ENCODE peak calls at places on chromosomes 12 and 14, in four cellular contexts. A, D, R and W are unnamed samples.

GRCh38 chr12:113461666-113462065 is 10.0 kb downstream of the LHX5 start:
- DNase-seq in A (no peak), D (no peak), R (no peak), W (peak)

GRCh38 chr14:76770521-76771431 is 9.5 kb downstream of the VASH1 start:
- DNase-seq in A (no peak), D (no peak), R (no peak), W (no peak)

GRCh38 chr14:52348796-52349195 is 34.7 kb downstream of the PTGER2 start:
- DNase-seq in A (peak), D (no peak), R (no peak), W (peak)

GRCh38 chr12:121578230-121579189 is 2.3 kb downstream of the KDM2B start:
- DNase-seq in A (no peak), D (peak), R (no peak), W (peak)

GRCh38 chr14:103315368-103315911 is 18.6 kb upstream of the EIF5 start:
- DNase-seq in A (no peak), D (no peak), R (no peak), W (peak)

GRCh38 chr14:32185097-32185496 is 16.7 kb upstream of the RNU6-7 start:
- DNase-seq in A (no peak), D (no peak), R (no peak), W (no peak)

GRCh38 chr12:39892146-39892545 is 213.7 kb downstream of the SLC2A13 start:
- DNase-seq in A (no peak), D (no peak), R (no peak), W (no peak)

GRCh38 chr14:94026886-94027469 is 838 bp downstream of the OTUB2 start:
- DNase-seq in A (no peak), D (no peak), R (no peak), W (no peak)

GRCh38 chr12:123387508-123388217 is 3.7 kb downstream of the KMT5A start:
- DNase-seq in A (no peak), D (no peak), R (no peak), W (peak)

GRCh38 chr12:109972821-109973220 is 23.3 kb downstream of the GIT2 start:
- DNase-seq in A (no peak), D (no peak), R (no peak), W (no peak)

GRCh38 chr12:55019784-55020183 is at the start of gene NEUROD4:
- DNase-seq in A (peak), D (no peak), R (no peak), W (peak)

GRCh38 chr12:130335517-130336392 is 1.9 kb upstream of the PIWIL1 start:
- DNase-seq in A (peak), D (no peak), R (no peak), W (peak)

GRCh38 chr12:121711925-121712461 is 559 bp upstream of the TMEM120B start:
- DNase-seq in A (no peak), D (no peak), R (no peak), W (no peak)

GRCh38 chr14:78399316-78399889 is 229.2 kb downstream of the NRXN3 start:
- DNase-seq in A (peak), D (no peak), R (no peak), W (peak)

GRCh38 chr12:65731771-65732170 is 92.5 kb upstream of the HMGA2 start:
- DNase-seq in A (no peak), D (no peak), R (no peak), W (no peak)

GRCh38 chr12:55696796-55697462 is 10.8 kb downstream of the ITGA7 start:
- DNase-seq in A (no peak), D (no peak), R (no peak), W (no peak)

GRCh38 chr12:46491548-46491947 is 119.0 kb upstream of the SLC38A2 start:
- DNase-seq in A (no peak), D (no peak), R (no peak), W (no peak)

GRCh38 chr12:21169878-21170472 is 39.0 kb downstream of the SLCO1B1 start:
- DNase-seq in A (peak), D (no peak), R (no peak), W (peak)

GRCh38 chr14:56333361-56334279 is 215.4 kb downstream of the PELI2 start:
- DNase-seq in A (peak), D (no peak), R (no peak), W (peak)

GRCh38 chr12:56657416-56658379 is 11.9 kb upstream of the ATP5F1B start:
- DNase-seq in A (no peak), D (no peak), R (no peak), W (no peak)

GRCh38 chr14:103743691-103744090 is 28.1 kb downstream of the ZFYVE21 start:
- DNase-seq in A (no peak), D (no peak), R (no peak), W (no peak)

GRCh38 chr12:77841467-77842054 is 10.9 kb downstream of the NAV3 start:
- DNase-seq in A (no peak), D (no peak), R (no peak), W (peak)

GRCh38 chr14:54627718-54628345 is 60.9 kb downstream of the SAMD4A start:
- DNase-seq in A (peak), D (peak), R (peak), W (peak)

GRCh38 chr12:26555139-26555538 is 277.9 kb downstream of the ITPR2 start:
- DNase-seq in A (peak), D (no peak), R (no peak), W (peak)

GRCh38 chr12:30450872-30451271 is 244.8 kb downstream of the IPO8 start:
- DNase-seq in A (peak), D (no peak), R (no peak), W (no peak)

GRCh38 chr12:70154960-70155589 is 88.2 kb upstream of the CNOT2 start:
- DNase-seq in A (no peak), D (no peak), R (no peak), W (peak)

GRCh38 chr14:60166144-60166543 is 946 bp upstream of the DHRS7 start:
- DNase-seq in A (no peak), D (no peak), R (no peak), W (no peak)

GRCh38 chr12:104668274-104668718 is 211.5 kb downstream of the CHST11 start:
- DNase-seq in A (peak), D (no peak), R (no peak), W (peak)